ENCODE peak calls at places on chromosomes 6 and 20, in six cellular contexts. V, S, N, A, I and H are unnamed samples.

GRCh38 chr6:73258721-73259120 is 4.3 kb downstream of the KHDC1 start:
- DNase-seq in I (no peak), A (no peak), N (no peak), V (no peak), S (no peak), H (no peak)

GRCh38 chr6:137051790-137052472 is 7.2 kb upstream of the IL20RA start:
- DNase-seq in N (no peak), I (no peak), S (no peak), A (no peak), V (no peak), H (no peak)

GRCh38 chr6:18503588-18504231 is 116.6 kb downstream of the RNF144B start:
- DNase-seq in A (peak), N (peak), V (no peak), S (peak), I (no peak), H (peak)

GRCh38 chr20:9119776-9120175 is 50.9 kb downstream of the PLCB4 start:
- DNase-seq in N (no peak), S (peak), I (no peak), A (no peak), V (no peak), H (no peak)

GRCh38 chr6:157274471-157275226 is 48.7 kb downstream of the TMEM242 start:
- DNase-seq in S (peak), A (peak), I (peak), V (peak), N (no peak), H (peak)

GRCh38 chr6:10535198-10535597 is 14.0 kb downstream of the GCNT2 start:
- DNase-seq in I (no peak), A (no peak), V (no peak), S (no peak), N (no peak), H (no peak)

GRCh38 chr6:169452117-169452868 is 198.6 kb upstream of the THBS2 start:
- DNase-seq in A (no peak), S (peak), N (peak), V (peak), I (no peak), H (no peak)

GRCh38 chr6:135257641-135258405 is 76.7 kb downstream of the MYB start:
- DNase-seq in A (no peak), V (no peak), S (no peak), I (no peak), N (no peak), H (no peak)

GRCh38 chr6:117829594-117830319 is 77.3 kb upstream of the SLC35F1 start:
- DNase-seq in V (no peak), A (peak), S (peak), I (no peak), N (no peak), H (peak)

GRCh38 chr6:26420607-26421235 is 18.6 kb downstream of the BTN3A1 start:
- DNase-seq in N (no peak), S (peak), V (no peak), I (no peak), A (no peak), H (peak)

GRCh38 chr6:165308926-165309731 is at the start of gene C6orf118:
- DNase-seq in S (peak), A (no peak), N (no peak), I (peak), V (peak), H (no peak)

GRCh38 chr20:23370274-23370673 is 8.3 kb downstream of the GZF1 start:
- DNase-seq in S (no peak), V (no peak), N (no peak), A (no peak), I (no peak), H (no peak)

GRCh38 chr6:138978229-138978628 is 9.8 kb downstream of the REPS1 start:
- DNase-seq in N (no peak), V (no peak), S (no peak), A (no peak), I (no peak), H (no peak)

GRCh38 chr6:109457596-109457996 is 2.0 kb upstream of the MICAL1 start:
- DNase-seq in I (no peak), N (no peak), V (no peak), A (no peak), S (no peak), H (no peak)

GRCh38 chr6:154370545-154370944 is 13.9 kb upstream of the IPCEF1 start:
- DNase-seq in I (no peak), N (peak), S (peak), A (peak), V (no peak), H (peak)

GRCh38 chr20:42749548-42749947 is 440.2 kb downstream of the PTPRT start:
- DNase-seq in I (no peak), A (no peak), V (no peak), S (no peak), N (no peak), H (no peak)

GRCh38 chr6:36666726-36667591 is 11.6 kb upstream of the CDKN1A start:
- DNase-seq in V (peak), A (peak), I (peak), S (peak), N (peak), H (peak)

GRCh38 chr20:25195962-25196700 is 619 bp downstream of the ENTPD6 start:
- DNase-seq in V (peak), N (no peak), A (no peak), S (no peak), I (peak), H (no peak)

GRCh38 chr6:69422474-69422873 is 374.3 kb downstream of the LMBRD1 start:
- DNase-seq in A (no peak), V (no peak), S (peak), N (no peak), I (no peak), H (no peak)

GRCh38 chr6:98928688-98929087 is 19.1 kb downstream of the FBXL4 start:
- DNase-seq in N (no peak), A (no peak), V (no peak), I (no peak), S (no peak), H (no peak)

GRCh38 chr6:155004576-155005345 is 9.6 kb downstream of the TIAM2 start:
- DNase-seq in V (no peak), I (no peak), A (no peak), S (no peak), N (no peak), H (no peak)

GRCh38 chr6:84227044-84227433 is 404 bp downstream of the CEP162 start:
- DNase-seq in I (no peak), V (no peak), S (no peak), A (no peak), N (no peak), H (no peak)

GRCh38 chr20:62064788-62065668 is 653 bp downstream of the TAF4 start:
- DNase-seq in N (no peak), S (peak), V (no peak), A (peak), I (no peak), H (peak)

DNA sequence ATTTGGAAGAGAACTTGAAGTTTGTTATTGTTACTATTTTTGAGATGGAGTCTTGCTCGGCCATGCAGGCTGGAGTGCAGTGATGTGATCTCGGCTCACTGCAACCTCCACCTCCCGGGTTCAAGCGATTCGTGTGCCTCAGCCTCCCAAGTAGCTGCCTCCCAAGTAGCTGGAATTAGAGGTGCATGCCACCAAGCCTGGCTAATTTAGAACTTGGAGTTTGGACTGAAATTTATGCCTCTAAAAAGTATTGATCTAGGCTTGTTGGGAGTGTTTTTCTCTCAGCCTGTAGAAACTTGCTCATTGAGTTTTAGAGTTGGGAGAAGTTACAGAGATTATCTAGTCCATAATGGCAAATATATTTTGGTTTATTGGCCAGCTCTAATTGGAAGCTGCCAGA is 4.1 kb downstream of the ITCH start:
- DNase-seq in A (no peak), I (no peak), V (no peak), S (no peak), N (no peak), H (no peak)
- TF ChIP-seq CTCF in A (no peak), I (no peak), V (no peak), S (no peak), N (no peak), H (no peak)

DNA sequence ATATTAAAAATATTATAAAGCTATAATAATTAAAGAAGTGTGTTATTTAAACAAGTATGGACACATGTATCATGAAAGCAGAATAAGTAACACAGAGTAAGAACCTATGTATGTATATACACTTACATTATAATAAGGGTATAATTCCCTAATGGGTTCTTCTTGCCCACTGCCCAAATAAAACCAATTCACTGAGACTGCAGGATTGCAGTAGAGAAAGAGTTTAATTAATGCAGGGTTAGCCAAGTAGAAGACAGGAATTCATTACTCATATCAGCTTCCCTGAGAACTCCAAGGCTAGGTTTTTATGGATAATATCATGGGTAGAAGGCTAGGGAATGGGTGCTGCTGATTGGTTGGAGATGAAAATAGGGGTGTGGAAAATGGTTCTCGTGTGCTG is 53.8 kb upstream of the SAMD3 start:
- DNase-seq in N (no peak), V (no peak), S (no peak), I (no peak), A (no peak), H (no peak)
- TF ChIP-seq CTCF in N (no peak), V (no peak), S (no peak), I (no peak), A (no peak), H (no peak)

DNA sequence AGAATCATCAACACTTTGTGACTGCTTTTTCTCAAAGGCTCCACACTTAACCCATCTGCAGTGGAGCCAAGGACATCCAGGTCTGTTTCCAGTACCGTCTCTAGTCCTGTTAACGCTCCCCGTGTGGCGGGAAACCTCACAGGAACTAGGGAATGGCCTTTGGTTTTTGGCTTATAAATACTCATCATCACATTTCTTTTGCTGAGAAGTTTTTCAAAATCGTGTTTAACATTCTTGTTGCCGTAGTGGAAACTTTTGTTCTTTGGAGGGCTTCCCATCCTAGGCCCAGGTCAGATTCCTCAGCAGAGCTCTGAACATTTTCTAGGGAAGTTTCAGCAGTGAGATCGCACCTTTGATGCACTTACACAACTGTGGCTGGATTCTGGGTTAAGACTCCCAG is 24.6 kb downstream of the DAAM2 start:
- DNase-seq in N (no peak), A (no peak), I (no peak), S (no peak), V (no peak), H (no peak)
- TF ChIP-seq CTCF in N (no peak), A (no peak), I (no peak), S (no peak), V (no peak), H (no peak)

DNA sequence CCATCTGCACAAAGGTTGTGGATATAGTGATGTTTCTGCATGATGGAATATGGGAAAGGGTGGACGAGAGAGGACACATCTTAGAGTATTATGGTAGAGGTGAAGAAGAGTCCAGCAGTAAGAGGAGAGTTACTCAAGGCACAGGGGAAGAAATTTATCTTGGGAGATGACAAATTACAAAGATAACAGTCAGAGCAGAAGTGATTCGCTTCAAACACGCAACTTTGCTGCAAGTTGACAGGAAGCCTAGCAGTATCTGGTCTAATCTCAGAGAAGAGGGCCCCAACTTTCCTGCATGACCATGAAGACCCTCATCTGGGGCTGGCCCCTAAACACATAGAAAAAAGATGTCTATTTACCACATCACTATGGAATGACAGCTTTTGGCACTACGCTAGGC is 1.2 kb upstream of the CALHM6 start:
- DNase-seq in S (no peak), N (no peak), I (no peak), A (no peak), V (no peak), H (no peak)
- TF ChIP-seq CTCF in S (no peak), N (no peak), I (no peak), A (no peak), V (no peak), H (no peak)

GRCh38 chr20:14622796-14623195 is 285.4 kb upstream of the FLRT3 start:
- DNase-seq in I (no peak), A (no peak), S (no peak), V (no peak), N (no peak), H (no peak)
- TF ChIP-seq CTCF in I (no peak), A (no peak), S (peak), V (no peak), N (peak), H (no peak)

GRCh38 chr6:166910601-166911000 is 45.7 kb downstream of the RNASET2 start:
- DNase-seq in I (no peak), V (no peak), S (no peak), N (no peak), A (no peak), H (no peak)
- TF ChIP-seq CTCF in I (no peak), V (no peak), S (no peak), N (no peak), A (no peak), H (no peak)

DNA sequence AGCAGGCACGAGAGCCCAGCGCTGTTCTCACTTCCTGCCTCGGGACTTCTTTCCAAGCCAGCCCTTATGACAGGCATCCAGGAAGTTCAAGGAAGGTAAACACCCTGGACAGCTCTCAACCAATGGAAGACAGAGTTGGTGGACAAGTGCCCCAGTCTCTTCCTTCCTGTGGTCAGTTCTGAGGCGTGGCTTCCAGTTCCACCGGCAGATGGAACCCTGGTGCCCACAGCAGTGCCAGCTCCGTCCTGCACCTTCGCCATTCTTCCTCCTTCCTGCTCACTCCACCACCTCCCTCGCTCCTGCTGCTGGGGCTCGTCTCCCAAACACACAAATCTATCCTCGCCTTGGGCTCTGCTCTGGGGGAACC is 162.8 kb downstream of the GRM4 start:
- DNase-seq in N (no peak), I (peak), V (peak), A (no peak), S (peak), H (no peak)
- TF ChIP-seq CTCF in N (no peak), I (no peak), V (peak), A (no peak), S (no peak), H (no peak)

DNA sequence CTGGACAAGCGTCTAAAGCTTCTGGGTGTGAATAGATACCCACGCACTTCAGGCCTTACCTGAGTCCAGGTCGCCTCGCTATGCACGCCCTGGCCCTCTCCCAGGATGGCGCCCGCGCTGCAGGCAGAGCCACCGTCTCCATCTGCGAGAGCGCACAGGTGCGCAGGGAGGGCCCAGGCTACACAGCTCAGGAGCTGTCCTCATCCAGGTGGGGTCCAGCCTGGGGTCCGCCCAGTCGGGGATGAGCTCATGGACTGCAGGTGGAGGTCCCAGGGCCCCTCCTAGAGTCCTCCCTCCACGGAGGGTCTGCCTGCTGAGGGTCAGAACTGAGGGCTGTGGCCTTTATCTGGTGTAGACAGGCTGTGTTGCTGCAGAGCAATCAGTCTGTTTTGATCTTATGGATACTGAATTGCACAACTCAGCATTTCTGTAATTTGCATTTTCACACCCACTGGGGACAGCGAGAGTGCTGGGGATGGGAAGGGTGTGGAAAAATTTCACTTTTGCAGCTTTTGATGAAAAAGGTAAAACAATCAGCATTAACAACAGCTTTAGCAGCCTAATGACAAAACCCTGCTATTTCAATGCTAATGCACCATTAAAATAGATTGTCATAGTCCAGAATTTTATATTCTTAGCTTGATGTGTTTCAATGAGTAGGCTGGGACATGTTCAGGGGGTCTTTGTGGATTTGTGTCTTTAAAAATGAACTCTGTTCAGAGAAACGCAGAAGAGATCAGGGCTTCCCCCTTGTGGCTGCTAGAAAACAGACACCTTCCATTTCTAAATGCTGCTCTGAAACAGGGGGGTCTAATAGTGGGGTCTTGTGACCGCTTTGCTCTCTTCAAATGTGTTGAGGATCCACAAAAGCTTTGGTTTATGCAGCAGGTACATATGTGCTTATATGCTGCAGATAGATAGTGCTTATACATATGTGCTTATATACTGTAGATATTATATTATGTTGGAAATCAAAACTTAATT is 77.8 kb upstream of the PHACTR3 start:
- DNase-seq in N (no peak), A (no peak), V (no peak), S (peak), I (no peak), H (no peak)
- TF ChIP-seq CTCF in N (peak), A (peak), V (no peak), S (peak), I (no peak), H (no peak)

GRCh38 chr6:32764050-32764449 is 718 bp upstream of the HLA-DQB2 start:
- DNase-seq in V (no peak), A (no peak), N (no peak), I (no peak), S (no peak), H (no peak)
- TF ChIP-seq CTCF in V (no peak), A (no peak), N (no peak), I (no peak), S (no peak), H (no peak)